ENCODE peak calls at places on chromosome 4, in eight cellular contexts. K is transverse colon; Y is effector memory CD4-positive, alpha-beta T cell; X is A549; R is heart left ventricle; O is heart right ventricle; J is thyroid gland; W is RWPE1. H is an unnamed sample.

GRCh38 chr4:86055898-86056297 is 304.0 kb downstream of the MAPK10 start:
- DNase-seq in W (peak), J (no peak), Y (no peak), R (no peak), O (no peak), K (no peak), X (peak), H (no peak)

GRCh38 chr4:25088342-25088952 is 57.7 kb upstream of the LGI2 start:
- DNase-seq in O (peak), K (no peak), Y (no peak), W (no peak), R (peak), J (no peak), X (no peak), H (no peak)

GRCh38 chr4:85955614-85956295 is 404.1 kb downstream of the MAPK10 start:
- DNase-seq in J (no peak), K (no peak), R (no peak), X (no peak), W (peak), O (no peak), Y (no peak), H (peak)

GRCh38 chr4:114180481-114180880 is 201.0 kb upstream of the ARSJ start:
- DNase-seq in J (peak), W (no peak), O (peak), R (peak), X (peak), K (no peak), Y (no peak), H (no peak)

GRCh38 chr4:141669501-141669900 is 33.1 kb downstream of the IL15 start:
- DNase-seq in J (no peak), Y (no peak), K (no peak), X (no peak), R (no peak), O (no peak), W (no peak), H (no peak)

GRCh38 chr4:158729716-158730559 is 6.7 kb upstream of the PPID start:
- DNase-seq in Y (no peak), K (peak), O (peak), J (peak), W (peak), R (no peak), X (peak), H (peak)

GRCh38 chr4:136319789-136320470 is 1212.4 kb downstream of the PCDH18 start:
- DNase-seq in X (peak), O (no peak), K (no peak), J (no peak), R (no peak), W (peak), Y (no peak), H (peak)

GRCh38 chr4:15353207-15353606 is 74.6 kb upstream of the C1QTNF7 start:
- DNase-seq in W (no peak), X (no peak), R (no peak), Y (no peak), O (no peak), J (no peak), K (no peak), H (no peak)

GRCh38 chr4:23878912-23879732 is 10.7 kb downstream of the PPARGC1A start:
- DNase-seq in K (no peak), O (no peak), R (no peak), X (no peak), J (no peak), W (no peak), Y (no peak), H (no peak)

GRCh38 chr4:160319221-160319867 is 1216.5 kb downstream of the RAPGEF2 start:
- DNase-seq in Y (no peak), K (no peak), O (no peak), W (peak), X (peak), J (no peak), R (no peak), H (peak)

GRCh38 chr4:155578726-155579385 is 87.8 kb upstream of the GUCY1A1 start:
- DNase-seq in K (no peak), R (no peak), X (no peak), O (no peak), Y (no peak), J (no peak), W (no peak), H (no peak)

GRCh38 chr4:134634301-134634700 is 432.7 kb upstream of the PABPC4L start:
- DNase-seq in R (no peak), K (no peak), Y (no peak), J (peak), W (no peak), X (no peak), O (no peak), H (no peak)

GRCh38 chr4:134636332-134637055 is 434.9 kb upstream of the PABPC4L start:
- DNase-seq in Y (no peak), O (no peak), J (no peak), W (no peak), X (no peak), R (no peak), K (no peak), H (no peak)

GRCh38 chr4:74047152-74047551 is 8.7 kb upstream of the CXCL3 start:
- DNase-seq in O (no peak), K (no peak), Y (no peak), X (no peak), R (no peak), W (no peak), J (no peak), H (no peak)

GRCh38 chr4:963276-964225 is 9.8 kb downstream of the DGKQ start:
- DNase-seq in X (no peak), R (peak), J (no peak), K (peak), W (no peak), Y (no peak), O (no peak), H (no peak)

GRCh38 chr4:123744664-123745290 is 348.2 kb downstream of the SPRY1 start:
- DNase-seq in Y (no peak), J (peak), X (no peak), R (no peak), O (no peak), K (no peak), W (no peak), H (no peak)

GRCh38 chr4:76365636-76366035 is 55.3 kb downstream of the CCDC158 start:
- DNase-seq in X (no peak), J (no peak), W (no peak), R (no peak), Y (no peak), O (no peak), K (no peak), H (no peak)

GRCh38 chr4:123444298-123444731 is 47.7 kb downstream of the SPRY1 start:
- DNase-seq in K (peak), W (no peak), J (no peak), X (no peak), Y (no peak), O (peak), R (no peak), H (no peak)

GRCh38 chr4:160180206-160180605 is 1077.3 kb downstream of the RAPGEF2 start:
- DNase-seq in J (no peak), X (peak), O (no peak), K (no peak), W (peak), R (no peak), Y (no peak), H (no peak)

GRCh38 chr4:31059753-31060522 is 339.8 kb downstream of the PCDH7 start:
- DNase-seq in O (no peak), K (no peak), Y (no peak), J (no peak), W (no peak), X (no peak), R (no peak), H (no peak)

GRCh38 chr4:87089368-87089767 is 131.1 kb downstream of the KLHL8 start:
- DNase-seq in R (no peak), K (no peak), J (no peak), W (no peak), X (no peak), O (no peak), Y (no peak), H (no peak)

GRCh38 chr4:114251020-114251419 is 271.6 kb upstream of the ARSJ start:
- DNase-seq in X (no peak), O (no peak), J (no peak), W (no peak), R (no peak), K (no peak), Y (no peak), H (no peak)

GRCh38 chr4:87423313-87424031 is 1.1 kb downstream of the NUDT9 start:
- DNase-seq in K (no peak), R (no peak), W (peak), X (no peak), J (no peak), O (no peak), Y (no peak), H (no peak)

GRCh38 chr4:119525005-119525749 is 103.4 kb downstream of the PDE5A start:
- DNase-seq in R (no peak), X (peak), W (peak), K (no peak), J (no peak), O (no peak), Y (no peak), H (no peak)

GRCh38 chr4:114512595-114513295 is 85.9 kb upstream of the UGT8 start:
- DNase-seq in J (no peak), W (peak), K (no peak), X (no peak), R (no peak), O (no peak), Y (no peak), H (peak)

GRCh38 chr4:184400891-184401290 is 73.5 kb downstream of the IRF2 start:
- DNase-seq in W (peak), Y (no peak), K (no peak), O (no peak), X (no peak), J (no peak), R (no peak), H (no peak)

GRCh38 chr4:51874551-51874950 is 31.6 kb downstream of the DCUN1D4 start:
- DNase-seq in Y (no peak), W (no peak), K (no peak), R (no peak), J (no peak), X (no peak), O (no peak), H (no peak)

GRCh38 chr4:74522251-74522991 is 77.5 kb downstream of the AREG start:
- DNase-seq in K (no peak), J (no peak), X (no peak), Y (no peak), R (no peak), W (no peak), O (no peak), H (no peak)

GRCh38 chr4:72522440-72522839 is 46.6 kb downstream of the ADAMTS3 start:
- DNase-seq in X (no peak), R (no peak), Y (no peak), W (no peak), J (no peak), O (no peak), K (no peak), H (no peak)

GRCh38 chr4:77025643-77026321 is 50.0 kb downstream of the CCNI start:
- DNase-seq in W (no peak), Y (no peak), O (no peak), X (no peak), R (no peak), J (no peak), K (no peak), H (no peak)

GRCh38 chr4:140071806-140072205 is 82.2 kb downstream of the MAML3 start:
- DNase-seq in J (no peak), O (peak), W (no peak), K (peak), R (no peak), Y (peak), X (no peak), H (no peak)

GRCh38 chr4:76811604-76812412 is 86.1 kb downstream of the SOWAHB start:
- DNase-seq in O (peak), R (peak), X (no peak), Y (no peak), W (no peak), K (no peak), J (no peak), H (no peak)

DNA sequence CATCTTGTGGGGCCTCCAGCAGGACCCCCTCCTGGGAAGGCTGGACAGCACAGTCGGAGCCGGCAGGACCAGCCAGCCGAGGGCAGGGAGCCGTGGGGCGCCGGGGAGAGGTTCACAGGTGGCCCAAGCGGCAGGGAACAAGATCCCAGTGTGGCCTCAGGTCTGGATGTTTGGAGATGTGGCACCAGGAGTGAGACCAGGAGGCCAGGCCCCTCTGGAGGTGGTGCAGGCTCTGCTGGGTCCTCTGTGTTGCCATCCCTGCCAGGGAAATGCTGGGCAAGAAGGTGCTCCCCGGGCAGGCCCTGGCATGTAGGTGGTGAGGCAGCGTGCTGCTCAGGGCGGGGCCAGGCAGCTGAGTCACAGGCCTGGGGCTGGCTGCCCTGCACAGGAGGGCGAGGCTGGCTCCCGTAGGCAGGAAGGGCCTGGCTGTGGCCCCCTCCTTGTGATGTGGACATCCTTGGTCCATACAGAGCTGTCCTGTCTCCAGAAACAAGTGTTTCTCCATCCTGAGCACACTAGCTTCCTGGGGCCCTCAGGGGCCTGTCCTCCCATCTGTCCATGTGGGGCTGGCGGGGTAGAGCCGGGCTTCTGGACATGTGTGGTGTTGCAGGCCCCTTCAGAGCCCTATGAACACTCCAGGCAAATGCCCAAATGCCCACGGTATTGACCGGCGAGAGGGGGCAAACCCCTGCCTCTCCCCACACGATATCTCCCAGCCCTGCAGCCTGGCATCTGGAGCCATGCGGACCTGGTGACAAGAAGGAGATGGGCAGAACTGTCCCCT is 4.8 kb upstream of the HGFAC start:
- DNase-seq in O (no peak), W (peak), Y (no peak), K (peak), R (peak), J (no peak), X (peak), H (peak)
- H3K27ac ChIP-seq in O (no peak), W (peak), Y (no peak), K (no peak), R (no peak), J (no peak), X (peak), H (no peak)

DNA sequence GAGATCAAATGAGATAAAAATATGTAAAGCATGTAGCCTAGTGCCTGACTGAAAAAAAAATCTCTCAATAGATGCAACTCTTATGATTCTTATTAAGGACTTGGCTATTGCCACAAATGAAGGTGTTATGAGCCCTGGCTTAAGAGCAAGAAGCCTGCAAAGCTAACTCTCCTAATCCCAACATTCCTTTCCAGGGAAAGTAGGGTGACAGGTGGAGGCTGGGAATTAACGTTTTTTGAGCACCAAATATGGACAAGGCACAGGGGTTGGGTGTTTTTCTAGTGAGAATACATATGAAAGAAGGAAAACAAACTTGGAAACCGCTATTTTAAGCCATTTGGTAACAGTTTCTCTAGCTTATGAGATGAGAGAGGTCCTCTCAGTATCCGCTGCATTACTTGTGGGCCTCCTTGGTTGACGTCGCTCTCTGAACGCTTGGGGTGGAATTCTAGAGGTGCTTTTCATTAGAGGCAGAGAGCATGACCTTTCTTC is 2.4 kb downstream of the RHOH start:
- DNase-seq in W (no peak), R (no peak), O (no peak), K (no peak), J (no peak), Y (no peak), X (no peak), H (no peak)
- H3K27ac ChIP-seq in W (no peak), R (no peak), O (no peak), K (peak), J (no peak), Y (peak), X (no peak), H (no peak)

DNA sequence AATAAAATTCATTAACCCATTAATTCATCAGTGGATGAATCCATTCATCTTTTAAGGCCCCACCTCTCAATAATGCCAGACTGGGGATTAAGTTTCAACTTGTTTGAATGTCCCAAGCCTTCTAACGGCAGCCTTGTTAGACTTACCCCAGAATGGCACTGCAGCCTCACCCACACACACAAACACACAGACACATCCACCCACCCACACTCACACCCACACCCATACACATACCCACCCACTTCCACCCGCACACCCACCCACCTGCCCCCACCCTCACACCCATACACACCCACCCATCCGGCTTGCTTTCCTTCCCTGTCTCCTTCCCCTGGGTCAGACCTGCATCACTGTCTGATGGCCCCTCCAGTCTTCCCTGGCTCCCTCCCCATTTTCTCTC is 102.6 kb downstream of the ARHGAP10 start:
- DNase-seq in K (no peak), Y (no peak), O (no peak), R (no peak), X (no peak), W (no peak), J (no peak), H (no peak)
- H3K27ac ChIP-seq in K (peak), Y (no peak), O (no peak), R (peak), X (no peak), W (no peak), J (no peak), H (no peak)

DNA sequence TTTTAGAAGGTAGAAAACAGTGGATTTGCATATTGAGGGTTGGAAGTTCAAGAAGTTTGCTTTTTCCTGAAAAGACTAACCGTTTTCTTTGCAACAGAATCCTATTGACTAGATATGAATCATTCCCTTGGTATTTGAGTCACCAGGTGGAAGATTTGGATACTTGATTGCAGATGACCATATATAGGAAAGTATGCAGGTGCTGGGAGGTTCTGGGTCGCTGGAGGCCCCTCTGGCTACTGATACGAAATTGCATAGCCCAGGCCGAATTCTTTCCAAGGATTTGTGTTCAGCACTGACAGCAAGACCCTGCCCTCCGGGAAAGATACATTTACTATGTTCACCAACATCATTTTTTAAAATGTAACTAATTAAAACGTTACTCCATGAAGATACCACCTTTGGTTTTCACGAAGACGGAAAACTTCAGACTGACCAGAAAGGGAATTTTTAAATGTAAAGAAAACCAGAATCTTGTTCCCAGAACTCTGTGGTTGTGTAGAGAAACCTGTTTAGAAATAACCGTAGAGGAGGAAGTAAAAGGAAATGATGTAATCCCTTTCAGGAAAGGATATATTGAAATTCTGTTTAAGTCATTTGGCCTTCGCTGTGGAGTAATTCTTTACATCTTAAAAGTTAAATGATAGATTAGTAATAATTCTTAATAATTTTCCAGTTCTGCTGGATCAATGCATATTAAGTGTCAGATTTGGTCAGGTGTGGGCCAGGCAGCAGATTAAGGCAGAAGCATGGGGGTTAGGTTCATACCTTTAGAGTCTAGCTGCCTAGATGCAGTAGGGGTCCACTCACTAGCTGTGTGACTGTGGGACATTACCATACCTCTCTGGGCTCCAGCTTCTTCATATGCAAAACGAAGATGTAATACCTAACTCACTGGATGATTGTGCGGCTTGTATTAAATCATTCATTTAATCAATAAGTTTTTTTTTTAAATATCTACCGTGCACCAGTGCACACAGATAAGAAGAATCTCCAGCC is 1.1 kb downstream of the ANXA3 start:
- DNase-seq in Y (no peak), J (peak), R (no peak), W (peak), K (no peak), O (no peak), X (peak), H (peak)
- H3K27ac ChIP-seq in Y (no peak), J (peak), R (peak), W (peak), K (peak), O (peak), X (peak), H (peak)

DNA sequence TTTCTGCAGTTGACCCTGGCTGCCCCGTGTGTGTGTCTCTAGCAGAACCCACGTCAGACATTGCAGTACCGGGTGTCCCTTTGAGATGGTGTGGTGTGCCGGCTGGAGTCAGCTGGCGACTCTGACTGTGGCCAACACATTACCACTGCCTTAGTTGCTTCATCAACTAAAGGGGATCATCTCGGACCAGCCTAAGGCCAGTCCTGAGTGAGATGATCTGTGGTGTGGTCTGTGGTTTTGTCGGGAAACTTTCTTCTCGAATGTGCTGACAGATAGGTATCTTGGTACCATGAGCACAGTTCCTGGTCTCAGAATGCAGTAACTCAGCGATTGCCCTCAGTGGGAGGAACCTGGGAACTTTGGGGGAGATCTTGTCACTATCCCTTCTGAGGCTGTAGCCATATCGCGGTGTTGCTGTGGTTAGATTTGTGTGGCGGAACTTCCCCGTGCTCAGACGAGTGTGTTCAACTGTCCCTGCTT is 15.8 kb downstream of the TBC1D14 start:
- DNase-seq in Y (peak), K (no peak), X (no peak), O (no peak), R (no peak), W (no peak), J (no peak), H (no peak)
- H3K27ac ChIP-seq in Y (peak), K (peak), X (no peak), O (no peak), R (no peak), W (no peak), J (no peak), H (no peak)